ENCODE peak calls at places on chromosomes 6 and 20, in six cellular contexts. V is astrocyte, P is brain microvascular endothelial cell, T is BE2C, H is heart right ventricle, D is fibroblast of the aortic adventitia. I is an unnamed sample.

GRCh38 chr6:16729183-16729696 is 32.0 kb downstream of the ATXN1 start:
- DNase-seq in V (peak; percentile 68), P (peak; percentile 53), T (no peak), H (no peak), D (peak; percentile 45), I (no peak)

GRCh38 chr20:51393566-51393965 is 149.0 kb downstream of the NFATC2 start:
- DNase-seq in V (no peak), P (no peak), T (no peak), H (peak; percentile 28), D (no peak), I (no peak)

GRCh38 chr20:46970937-46971630 is 76.4 kb downstream of the EYA2 start:
- DNase-seq in V (peak; percentile 66), P (peak; percentile 82), T (peak; percentile 35), H (no peak), D (peak; percentile 91), I (peak; percentile 59)

GRCh38 chr6:38443750-38444149 is 196.0 kb downstream of the BTBD9 start:
- DNase-seq in V (no peak), P (no peak), T (no peak), H (no peak), D (no peak), I (peak; percentile 12)

GRCh38 chr6:160661129-160661723 is 2.8 kb downstream of the LPA start:
- DNase-seq in V (no peak), P (no peak), T (no peak), H (no peak), D (no peak), I (no peak)

GRCh38 chr6:139161169-139161568 is 26.3 kb downstream of the HECA start:
- DNase-seq in V (peak; percentile 64), P (no peak), T (no peak), H (no peak), D (peak; percentile 41), I (peak; percentile 98)

GRCh38 chr6:42294759-42295158 is 77.1 kb upstream of the MRPS10 start:
- DNase-seq in V (peak; percentile 77), P (peak; percentile 58), T (no peak), H (no peak), D (peak; percentile 44), I (no peak)

GRCh38 chr20:2460752-2461424 is 9.7 kb downstream of the SNRPB start:
- DNase-seq in V (no peak), P (no peak), T (no peak), H (no peak), D (no peak), I (no peak)

GRCh38 chr20:34877002-34877264 is 521 bp downstream of the ACSS2 start:
- DNase-seq in V (no peak), P (no peak), T (no peak), H (no peak), D (peak; percentile 19), I (no peak)

GRCh38 chr6:157203312-157203744 is 120.0 kb downstream of the TMEM242 start:
- DNase-seq in V (peak; percentile 17), P (no peak), T (no peak), H (no peak), D (no peak), I (no peak)

GRCh38 chr20:58467572-58468330 is 47.4 kb downstream of the APCDD1L start:
- DNase-seq in V (no peak), P (no peak), T (no peak), H (no peak), D (no peak), I (no peak)

GRCh38 chr20:59580208-59580980 is 23.9 kb upstream of the PHACTR3 start:
- DNase-seq in V (no peak), P (no peak), T (no peak), H (no peak), D (no peak), I (no peak)

GRCh38 chr6:157531986-157532365 is 151.0 kb downstream of the ZDHHC14 start:
- DNase-seq in V (no peak), P (no peak), T (no peak), H (no peak), D (no peak), I (no peak)

GRCh38 chr6:4957521-4958231 is 46.2 kb downstream of the RPP40 start:
- DNase-seq in V (no peak), P (no peak), T (no peak), H (no peak), D (peak; percentile 9), I (no peak)

GRCh38 chr20:36642136-36642535 is 3.9 kb downstream of the SLA2 start:
- DNase-seq in V (no peak), P (no peak), T (no peak), H (no peak), D (no peak), I (peak; percentile 34)

GRCh38 chr6:156781882-156782631 is 4.9 kb downstream of the ARID1B start:
- DNase-seq in V (no peak), P (no peak), T (no peak), H (no peak), D (peak; percentile 65), I (no peak)

GRCh38 chr20:63183422-63184146 is 32.3 kb downstream of the YTHDF1 start:
- DNase-seq in V (no peak), P (peak; percentile 25), T (peak; percentile 68), H (no peak), D (peak; percentile 6), I (no peak)

GRCh38 chr6:45742591-45742990 is 273.1 kb downstream of the CLIC5 start:
- DNase-seq in V (no peak), P (no peak), T (no peak), H (no peak), D (no peak), I (no peak)

GRCh38 chr6:46719099-46719498 is 16.1 kb downstream of the PLA2G7 start:
- DNase-seq in V (peak; percentile 87), P (peak; percentile 61), T (no peak), H (no peak), D (peak; percentile 47), I (no peak)

GRCh38 chr6:152982768-152983636 is at the start of gene FBXO5:
- DNase-seq in V (peak; percentile 92), P (peak; percentile 98), T (peak; percentile 99), H (peak; percentile 98), D (peak; percentile 97), I (peak; percentile 96)

GRCh38 chr6:335572-335971 is 43.3 kb downstream of the DUSP22 start:
- DNase-seq in V (no peak), P (no peak), T (no peak), H (no peak), D (no peak), I (no peak)

GRCh38 chr6:39731565-39731964 is 6.4 kb upstream of the KIF6 start:
- DNase-seq in V (no peak), P (no peak), T (no peak), H (no peak), D (no peak), I (no peak)

GRCh38 chr6:128630213-128630612 is 109.8 kb upstream of the PTPRK start:
- DNase-seq in V (no peak), P (no peak), T (no peak), H (no peak), D (no peak), I (no peak)

GRCh38 chr6:109865968-109866367 is 112.1 kb upstream of the GPR6 start:
- DNase-seq in V (no peak), P (no peak), T (no peak), H (no peak), D (no peak), I (no peak)

GRCh38 chr6:133746417-133746770 is 142.5 kb upstream of the TCF21 start:
- DNase-seq in V (no peak), P (no peak), T (no peak), H (no peak), D (no peak), I (no peak)

GRCh38 chr20:8787090-8787489 is 281.8 kb upstream of the PLCB4 start:
- DNase-seq in V (no peak), P (no peak), T (no peak), H (no peak), D (no peak), I (no peak)

GRCh38 chr6:54074109-54074508 is 37.1 kb upstream of the MLIP start:
- DNase-seq in V (no peak), P (no peak), T (no peak), H (no peak), D (no peak), I (no peak)

GRCh38 chr6:71979911-71980310 is 93.6 kb downstream of the RIMS1 start:
- DNase-seq in V (no peak), P (no peak), T (no peak), H (no peak), D (no peak), I (no peak)

GRCh38 chr20:37290158-37290810 is 829 bp downstream of the MANBAL start:
- DNase-seq in V (no peak), P (no peak), T (no peak), H (no peak), D (no peak), I (no peak)

GRCh38 chr6:27247133-27247836 is at the start of gene PRSS16:
- DNase-seq in V (no peak), P (no peak), T (no peak), H (no peak), D (no peak), I (no peak)

GRCh38 chr6:27250955-27251671 is 3.6 kb downstream of the PRSS16 start:
- DNase-seq in V (no peak), P (peak; percentile 52), T (peak; percentile 83), H (peak; percentile 25), D (no peak), I (peak; percentile 69)

GRCh38 chr6:27248783-27249182 is 1.3 kb downstream of the PRSS16 start:
- DNase-seq in V (no peak), P (no peak), T (no peak), H (no peak), D (no peak), I (no peak)

GRCh38 chr6:27251672-27252251 is 4.3 kb downstream of the PRSS16 start:
- DNase-seq in V (peak; percentile 52), P (peak; percentile 77), T (peak; percentile 85), H (peak; percentile 17), D (peak; percentile 20), I (peak; percentile 78)

GRCh38 chr6:27250277-27250954 is 2.9 kb downstream of the PRSS16 start:
- DNase-seq in V (no peak), P (no peak), T (no peak), H (no peak), D (no peak), I (no peak)
- H3K4me3 ChIP-seq in V (no peak overlapping the region), P (peak overlapping the region; percentile 63), T (peak overlapping the region; percentile 62), H (peak overlapping the region; percentile 41), D (peak overlapping the region; percentile 53), I (peak overlapping the region; percentile 59)

GRCh38 chr6:137869781-137870180 is 2.7 kb downstream of the TNFAIP3 start:
- DNase-seq in V (no peak), P (no peak), T (no peak), H (no peak), D (no peak), I (no peak)
- H3K4me3 ChIP-seq in V (peak overlapping the region; percentile 27), P (no peak overlapping the region), T (no peak overlapping the region), H (no peak overlapping the region), D (peak overlapping the region; percentile 96), I (peak overlapping the region; percentile 89)

DNA sequence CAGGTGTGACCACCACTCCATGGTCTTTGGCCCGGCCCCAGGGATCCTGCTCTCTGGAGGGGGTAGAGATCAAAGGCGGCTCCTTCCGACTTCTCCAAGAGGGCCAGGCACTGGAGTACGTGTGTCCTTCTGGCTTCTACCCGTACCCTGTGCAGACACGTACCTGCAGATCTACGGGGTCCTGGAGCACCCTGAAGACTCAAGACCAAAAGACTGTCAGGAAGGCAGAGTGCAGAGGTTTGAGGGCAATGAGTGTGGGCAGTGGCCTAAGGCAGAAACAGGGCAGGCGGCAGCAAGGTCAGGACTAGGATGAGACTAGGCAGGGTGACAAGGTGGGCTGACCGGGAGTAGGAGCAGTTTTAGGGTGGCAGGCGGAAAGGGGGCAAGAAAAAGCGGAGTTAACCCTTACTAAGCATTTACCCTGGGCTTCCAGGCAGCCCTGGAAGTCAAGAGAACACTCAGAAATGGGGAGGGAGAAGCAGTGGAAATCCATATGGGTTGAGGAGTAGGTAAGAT is 533 bp downstream of the CFB start:
- DNase-seq in V (no peak), P (no peak), T (no peak), H (no peak), D (no peak), I (no peak)
- H3K4me3 ChIP-seq in V (no peak overlapping the region), P (no peak overlapping the region), T (no peak overlapping the region), H (peak overlapping the region; percentile 26), D (peak overlapping the region; percentile 64), I (no peak overlapping the region)

GRCh38 chr6:37008484-37009186 is 3.2 kb downstream of the FGD2 start:
- DNase-seq in V (no peak), P (no peak), T (no peak), H (no peak), D (no peak), I (no peak)
- H3K4me3 ChIP-seq in V (no peak overlapping the region), P (no peak overlapping the region), T (no peak overlapping the region), H (no peak overlapping the region), D (no peak overlapping the region), I (no peak overlapping the region)